ENCODE peak calls at places on chromosomes 16 and 17, in nine cellular contexts. One of them, this sample, is unnamed.

GRCh38 chr17:75077490-75078096 is 10.2 kb upstream of the SLC16A5 start:
- DNase-seq in activated naive CD8-positive, alpha-beta T cell treated with anti-CD3 and anti-CD28 coated beads, Interleukin-2, amount 50 U/mL, for 24 hours: peak
- DNase-seq in heart left ventricle: peak
- DNase-seq in colonic mucosa: peak
- DNase-seq in progenitor cell of endocrine pancreas: no peak
- DNase-seq in left ventricle myocardium superior: peak
- DNase-seq in occipital lobe: peak
- DNase-seq in non-pigmented ciliary epithelial cell: no peak
- DNase-seq in HFF-Myc: no peak
- DNase-seq in this sample: no peak

GRCh38 chr17:53313746-53314145 is 509.0 kb upstream of the KIF2B start:
- DNase-seq in heart left ventricle: no peak
- DNase-seq in left ventricle myocardium superior: no peak
- DNase-seq in activated naive CD8-positive, alpha-beta T cell treated with anti-CD3 and anti-CD28 coated beads, Interleukin-2, amount 50 U/mL, for 24 hours: no peak
- DNase-seq in HFF-Myc: no peak
- DNase-seq in progenitor cell of endocrine pancreas: no peak
- DNase-seq in occipital lobe: no peak
- DNase-seq in non-pigmented ciliary epithelial cell: peak
- DNase-seq in colonic mucosa: no peak
- DNase-seq in this sample: no peak

GRCh38 chr16:1930338-1930720 is 12.1 kb upstream of the HS3ST6 start:
- DNase-seq in HFF-Myc: no peak
- DNase-seq in occipital lobe: no peak
- DNase-seq in non-pigmented ciliary epithelial cell: no peak
- DNase-seq in left ventricle myocardium superior: no peak
- DNase-seq in heart left ventricle: no peak
- DNase-seq in activated naive CD8-positive, alpha-beta T cell treated with anti-CD3 and anti-CD28 coated beads, Interleukin-2, amount 50 U/mL, for 24 hours: no peak
- DNase-seq in colonic mucosa: no peak
- DNase-seq in progenitor cell of endocrine pancreas: no peak
- DNase-seq in this sample: no peak

GRCh38 chr16:27766166-27766925 is 216.4 kb downstream of the KATNIP start:
- DNase-seq in colonic mucosa: no peak
- DNase-seq in activated naive CD8-positive, alpha-beta T cell treated with anti-CD3 and anti-CD28 coated beads, Interleukin-2, amount 50 U/mL, for 24 hours: no peak
- DNase-seq in left ventricle myocardium superior: no peak
- DNase-seq in HFF-Myc: no peak
- DNase-seq in progenitor cell of endocrine pancreas: no peak
- DNase-seq in heart left ventricle: peak
- DNase-seq in occipital lobe: no peak
- DNase-seq in non-pigmented ciliary epithelial cell: no peak
- DNase-seq in this sample: no peak

GRCh38 chr17:76297436-76297835 is 10.6 kb downstream of the QRICH2 start:
- DNase-seq in progenitor cell of endocrine pancreas: no peak
- DNase-seq in heart left ventricle: no peak
- DNase-seq in activated naive CD8-positive, alpha-beta T cell treated with anti-CD3 and anti-CD28 coated beads, Interleukin-2, amount 50 U/mL, for 24 hours: no peak
- DNase-seq in HFF-Myc: no peak
- DNase-seq in occipital lobe: no peak
- DNase-seq in colonic mucosa: no peak
- DNase-seq in non-pigmented ciliary epithelial cell: no peak
- DNase-seq in left ventricle myocardium superior: no peak
- DNase-seq in this sample: no peak

GRCh38 chr16:28606291-28607115 is 3.3 kb downstream of the SULT1A1 start:
- DNase-seq in heart left ventricle: no peak
- DNase-seq in occipital lobe: no peak
- DNase-seq in progenitor cell of endocrine pancreas: no peak
- DNase-seq in left ventricle myocardium superior: no peak
- DNase-seq in activated naive CD8-positive, alpha-beta T cell treated with anti-CD3 and anti-CD28 coated beads, Interleukin-2, amount 50 U/mL, for 24 hours: no peak
- DNase-seq in HFF-Myc: no peak
- DNase-seq in colonic mucosa: no peak
- DNase-seq in non-pigmented ciliary epithelial cell: no peak
- DNase-seq in this sample: no peak

GRCh38 chr17:9200197-9200662 is 178.9 kb downstream of the NTN1 start:
- DNase-seq in HFF-Myc: no peak
- DNase-seq in heart left ventricle: no peak
- DNase-seq in occipital lobe: no peak
- DNase-seq in activated naive CD8-positive, alpha-beta T cell treated with anti-CD3 and anti-CD28 coated beads, Interleukin-2, amount 50 U/mL, for 24 hours: no peak
- DNase-seq in non-pigmented ciliary epithelial cell: no peak
- DNase-seq in colonic mucosa: no peak
- DNase-seq in left ventricle myocardium superior: no peak
- DNase-seq in progenitor cell of endocrine pancreas: no peak
- DNase-seq in this sample: no peak

GRCh38 chr17:7947651-7948050 is 15.6 kb downstream of the CNTROB start:
- DNase-seq in activated naive CD8-positive, alpha-beta T cell treated with anti-CD3 and anti-CD28 coated beads, Interleukin-2, amount 50 U/mL, for 24 hours: no peak
- DNase-seq in occipital lobe: no peak
- DNase-seq in non-pigmented ciliary epithelial cell: no peak
- DNase-seq in heart left ventricle: no peak
- DNase-seq in progenitor cell of endocrine pancreas: no peak
- DNase-seq in HFF-Myc: no peak
- DNase-seq in left ventricle myocardium superior: no peak
- DNase-seq in colonic mucosa: no peak
- DNase-seq in this sample: no peak

GRCh38 chr17:66533572-66533971 is 231.2 kb downstream of the PRKCA start:
- DNase-seq in heart left ventricle: no peak
- DNase-seq in progenitor cell of endocrine pancreas: peak
- DNase-seq in non-pigmented ciliary epithelial cell: no peak
- DNase-seq in colonic mucosa: no peak
- DNase-seq in activated naive CD8-positive, alpha-beta T cell treated with anti-CD3 and anti-CD28 coated beads, Interleukin-2, amount 50 U/mL, for 24 hours: no peak
- DNase-seq in HFF-Myc: no peak
- DNase-seq in left ventricle myocardium superior: no peak
- DNase-seq in occipital lobe: no peak
- DNase-seq in this sample: peak

GRCh38 chr17:15966879-15967248 is 21.9 kb downstream of the ADORA2B start:
- DNase-seq in HFF-Myc: no peak
- DNase-seq in progenitor cell of endocrine pancreas: no peak
- DNase-seq in left ventricle myocardium superior: no peak
- DNase-seq in occipital lobe: no peak
- DNase-seq in non-pigmented ciliary epithelial cell: no peak
- DNase-seq in activated naive CD8-positive, alpha-beta T cell treated with anti-CD3 and anti-CD28 coated beads, Interleukin-2, amount 50 U/mL, for 24 hours: no peak
- DNase-seq in heart left ventricle: no peak
- DNase-seq in colonic mucosa: peak
- DNase-seq in this sample: no peak

GRCh38 chr16:9256196-9256595 is 164.8 kb downstream of the HAPSTR1 start:
- DNase-seq in HFF-Myc: no peak
- DNase-seq in progenitor cell of endocrine pancreas: peak
- DNase-seq in occipital lobe: no peak
- DNase-seq in left ventricle myocardium superior: no peak
- DNase-seq in non-pigmented ciliary epithelial cell: no peak
- DNase-seq in colonic mucosa: peak
- DNase-seq in activated naive CD8-positive, alpha-beta T cell treated with anti-CD3 and anti-CD28 coated beads, Interleukin-2, amount 50 U/mL, for 24 hours: peak
- DNase-seq in heart left ventricle: no peak
- DNase-seq in this sample: peak

GRCh38 chr16:53530046-53530445 is 27.0 kb upstream of the AKTIP start:
- DNase-seq in occipital lobe: no peak
- DNase-seq in heart left ventricle: no peak
- DNase-seq in left ventricle myocardium superior: no peak
- DNase-seq in colonic mucosa: no peak
- DNase-seq in progenitor cell of endocrine pancreas: no peak
- DNase-seq in non-pigmented ciliary epithelial cell: no peak
- DNase-seq in activated naive CD8-positive, alpha-beta T cell treated with anti-CD3 and anti-CD28 coated beads, Interleukin-2, amount 50 U/mL, for 24 hours: no peak
- DNase-seq in HFF-Myc: no peak
- DNase-seq in this sample: no peak

GRCh38 chr17:64256913-64257807 is 5.9 kb downstream of the TEX2 start:
- DNase-seq in progenitor cell of endocrine pancreas: no peak
- DNase-seq in colonic mucosa: no peak
- DNase-seq in HFF-Myc: no peak
- DNase-seq in activated naive CD8-positive, alpha-beta T cell treated with anti-CD3 and anti-CD28 coated beads, Interleukin-2, amount 50 U/mL, for 24 hours: no peak
- DNase-seq in heart left ventricle: no peak
- DNase-seq in occipital lobe: no peak
- DNase-seq in left ventricle myocardium superior: no peak
- DNase-seq in non-pigmented ciliary epithelial cell: no peak
- DNase-seq in this sample: no peak

GRCh38 chr17:45782889-45783592 is 1.1 kb upstream of the CRHR1 start:
- DNase-seq in occipital lobe: peak
- DNase-seq in HFF-Myc: no peak
- DNase-seq in heart left ventricle: peak
- DNase-seq in colonic mucosa: no peak
- DNase-seq in progenitor cell of endocrine pancreas: peak
- DNase-seq in non-pigmented ciliary epithelial cell: no peak
- DNase-seq in activated naive CD8-positive, alpha-beta T cell treated with anti-CD3 and anti-CD28 coated beads, Interleukin-2, amount 50 U/mL, for 24 hours: peak
- DNase-seq in left ventricle myocardium superior: peak
- DNase-seq in this sample: peak

GRCh38 chr17:40341808-40342574 is 22.5 kb downstream of the GJD3 start:
- DNase-seq in non-pigmented ciliary epithelial cell: no peak
- DNase-seq in HFF-Myc: no peak
- DNase-seq in progenitor cell of endocrine pancreas: peak
- DNase-seq in occipital lobe: peak
- DNase-seq in left ventricle myocardium superior: peak
- DNase-seq in heart left ventricle: peak
- DNase-seq in activated naive CD8-positive, alpha-beta T cell treated with anti-CD3 and anti-CD28 coated beads, Interleukin-2, amount 50 U/mL, for 24 hours: peak
- DNase-seq in colonic mucosa: peak
- DNase-seq in this sample: peak

GRCh38 chr17:2095536-2095910 is 40.6 kb downstream of the HIC1 start:
- DNase-seq in colonic mucosa: no peak
- DNase-seq in progenitor cell of endocrine pancreas: no peak
- DNase-seq in left ventricle myocardium superior: no peak
- DNase-seq in non-pigmented ciliary epithelial cell: no peak
- DNase-seq in activated naive CD8-positive, alpha-beta T cell treated with anti-CD3 and anti-CD28 coated beads, Interleukin-2, amount 50 U/mL, for 24 hours: no peak
- DNase-seq in HFF-Myc: no peak
- DNase-seq in heart left ventricle: peak
- DNase-seq in occipital lobe: no peak
- DNase-seq in this sample: no peak

GRCh38 chr16:49485663-49486062 is 112.1 kb downstream of the C16orf78 start:
- DNase-seq in non-pigmented ciliary epithelial cell: no peak
- DNase-seq in progenitor cell of endocrine pancreas: no peak
- DNase-seq in left ventricle myocardium superior: no peak
- DNase-seq in colonic mucosa: no peak
- DNase-seq in HFF-Myc: no peak
- DNase-seq in activated naive CD8-positive, alpha-beta T cell treated with anti-CD3 and anti-CD28 coated beads, Interleukin-2, amount 50 U/mL, for 24 hours: no peak
- DNase-seq in heart left ventricle: no peak
- DNase-seq in occipital lobe: no peak
- DNase-seq in this sample: no peak

GRCh38 chr17:288802-289356 is 63.7 kb downstream of the RPH3AL start:
- DNase-seq in progenitor cell of endocrine pancreas: no peak
- DNase-seq in occipital lobe: no peak
- DNase-seq in left ventricle myocardium superior: no peak
- DNase-seq in activated naive CD8-positive, alpha-beta T cell treated with anti-CD3 and anti-CD28 coated beads, Interleukin-2, amount 50 U/mL, for 24 hours: no peak
- DNase-seq in heart left ventricle: peak
- DNase-seq in non-pigmented ciliary epithelial cell: no peak
- DNase-seq in HFF-Myc: no peak
- DNase-seq in colonic mucosa: no peak
- DNase-seq in this sample: peak

GRCh38 chr16:12500771-12501170 is 302.9 kb downstream of the CPPED1 start:
- DNase-seq in activated naive CD8-positive, alpha-beta T cell treated with anti-CD3 and anti-CD28 coated beads, Interleukin-2, amount 50 U/mL, for 24 hours: peak
- DNase-seq in heart left ventricle: peak
- DNase-seq in occipital lobe: no peak
- DNase-seq in colonic mucosa: peak
- DNase-seq in non-pigmented ciliary epithelial cell: no peak
- DNase-seq in progenitor cell of endocrine pancreas: no peak
- DNase-seq in left ventricle myocardium superior: peak
- DNase-seq in HFF-Myc: no peak
- DNase-seq in this sample: no peak

GRCh38 chr16:7351572-7351971 is 18.9 kb downstream of the RBFOX1 start:
- DNase-seq in heart left ventricle: no peak
- DNase-seq in progenitor cell of endocrine pancreas: no peak
- DNase-seq in colonic mucosa: no peak
- DNase-seq in activated naive CD8-positive, alpha-beta T cell treated with anti-CD3 and anti-CD28 coated beads, Interleukin-2, amount 50 U/mL, for 24 hours: no peak
- DNase-seq in non-pigmented ciliary epithelial cell: no peak
- DNase-seq in occipital lobe: no peak
- DNase-seq in HFF-Myc: no peak
- DNase-seq in left ventricle myocardium superior: no peak
- DNase-seq in this sample: no peak

GRCh38 chr16:85428168-85428898 is 184.8 kb upstream of the GSE1 start:
- DNase-seq in occipital lobe: no peak
- DNase-seq in colonic mucosa: peak
- DNase-seq in non-pigmented ciliary epithelial cell: no peak
- DNase-seq in heart left ventricle: no peak
- DNase-seq in left ventricle myocardium superior: peak
- DNase-seq in progenitor cell of endocrine pancreas: peak
- DNase-seq in HFF-Myc: no peak
- DNase-seq in activated naive CD8-positive, alpha-beta T cell treated with anti-CD3 and anti-CD28 coated beads, Interleukin-2, amount 50 U/mL, for 24 hours: peak
- DNase-seq in this sample: peak

GRCh38 chr16:57637424-57637823 is 9.0 kb downstream of the ADGRG1 start:
- DNase-seq in activated naive CD8-positive, alpha-beta T cell treated with anti-CD3 and anti-CD28 coated beads, Interleukin-2, amount 50 U/mL, for 24 hours: no peak
- DNase-seq in heart left ventricle: peak
- DNase-seq in HFF-Myc: no peak
- DNase-seq in non-pigmented ciliary epithelial cell: no peak
- DNase-seq in left ventricle myocardium superior: peak
- DNase-seq in occipital lobe: peak
- DNase-seq in colonic mucosa: no peak
- DNase-seq in progenitor cell of endocrine pancreas: no peak
- DNase-seq in this sample: no peak

GRCh38 chr17:20092292-20092867 is 83.2 kb downstream of the SPECC1 start:
- DNase-seq in left ventricle myocardium superior: no peak
- DNase-seq in occipital lobe: no peak
- DNase-seq in activated naive CD8-positive, alpha-beta T cell treated with anti-CD3 and anti-CD28 coated beads, Interleukin-2, amount 50 U/mL, for 24 hours: no peak
- DNase-seq in colonic mucosa: no peak
- DNase-seq in HFF-Myc: no peak
- DNase-seq in progenitor cell of endocrine pancreas: no peak
- DNase-seq in non-pigmented ciliary epithelial cell: no peak
- DNase-seq in heart left ventricle: no peak
- DNase-seq in this sample: no peak

GRCh38 chr17:5467416-5467815 is 1.4 kb downstream of the DHX33 start:
- DNase-seq in heart left ventricle: no peak
- DNase-seq in HFF-Myc: no peak
- DNase-seq in non-pigmented ciliary epithelial cell: no peak
- DNase-seq in occipital lobe: no peak
- DNase-seq in left ventricle myocardium superior: no peak
- DNase-seq in colonic mucosa: no peak
- DNase-seq in activated naive CD8-positive, alpha-beta T cell treated with anti-CD3 and anti-CD28 coated beads, Interleukin-2, amount 50 U/mL, for 24 hours: no peak
- DNase-seq in progenitor cell of endocrine pancreas: no peak
- DNase-seq in this sample: no peak

GRCh38 chr16:47426806-47427205 is 34.1 kb downstream of the ITFG1 start:
- DNase-seq in left ventricle myocardium superior: no peak
- DNase-seq in activated naive CD8-positive, alpha-beta T cell treated with anti-CD3 and anti-CD28 coated beads, Interleukin-2, amount 50 U/mL, for 24 hours: no peak
- DNase-seq in occipital lobe: no peak
- DNase-seq in heart left ventricle: no peak
- DNase-seq in progenitor cell of endocrine pancreas: no peak
- DNase-seq in HFF-Myc: no peak
- DNase-seq in colonic mucosa: no peak
- DNase-seq in non-pigmented ciliary epithelial cell: no peak
- DNase-seq in this sample: no peak

GRCh38 chr16:66588981-66589713 is 9.9 kb downstream of the CMTM2 start:
- DNase-seq in colonic mucosa: peak
- DNase-seq in heart left ventricle: peak
- DNase-seq in HFF-Myc: no peak
- DNase-seq in progenitor cell of endocrine pancreas: no peak
- DNase-seq in left ventricle myocardium superior: peak
- DNase-seq in activated naive CD8-positive, alpha-beta T cell treated with anti-CD3 and anti-CD28 coated beads, Interleukin-2, amount 50 U/mL, for 24 hours: peak
- DNase-seq in occipital lobe: no peak
- DNase-seq in non-pigmented ciliary epithelial cell: no peak
- DNase-seq in this sample: no peak

GRCh38 chr16:27556471-27556870 is 6.5 kb downstream of the KATNIP start:
- DNase-seq in left ventricle myocardium superior: no peak
- DNase-seq in heart left ventricle: no peak
- DNase-seq in activated naive CD8-positive, alpha-beta T cell treated with anti-CD3 and anti-CD28 coated beads, Interleukin-2, amount 50 U/mL, for 24 hours: no peak
- DNase-seq in occipital lobe: no peak
- DNase-seq in non-pigmented ciliary epithelial cell: no peak
- DNase-seq in progenitor cell of endocrine pancreas: no peak
- DNase-seq in HFF-Myc: no peak
- DNase-seq in colonic mucosa: no peak
- DNase-seq in this sample: no peak

GRCh38 chr17:19018600-19018950 is 14.0 kb upstream of the FAM83G start:
- DNase-seq in occipital lobe: no peak
- DNase-seq in activated naive CD8-positive, alpha-beta T cell treated with anti-CD3 and anti-CD28 coated beads, Interleukin-2, amount 50 U/mL, for 24 hours: no peak
- DNase-seq in left ventricle myocardium superior: peak
- DNase-seq in progenitor cell of endocrine pancreas: no peak
- DNase-seq in non-pigmented ciliary epithelial cell: no peak
- DNase-seq in heart left ventricle: no peak
- DNase-seq in HFF-Myc: no peak
- DNase-seq in colonic mucosa: no peak
- DNase-seq in this sample: no peak

GRCh38 chr17:13940858-13941665 is 128.2 kb upstream of the COX10 start:
- DNase-seq in HFF-Myc: no peak
- DNase-seq in heart left ventricle: no peak
- DNase-seq in progenitor cell of endocrine pancreas: no peak
- DNase-seq in colonic mucosa: no peak
- DNase-seq in left ventricle myocardium superior: no peak
- DNase-seq in occipital lobe: no peak
- DNase-seq in non-pigmented ciliary epithelial cell: no peak
- DNase-seq in activated naive CD8-positive, alpha-beta T cell treated with anti-CD3 and anti-CD28 coated beads, Interleukin-2, amount 50 U/mL, for 24 hours: no peak
- DNase-seq in this sample: no peak

GRCh38 chr17:80860101-80860671 is 131.5 kb upstream of the CHMP6 start:
- DNase-seq in left ventricle myocardium superior: peak
- DNase-seq in progenitor cell of endocrine pancreas: no peak
- DNase-seq in occipital lobe: no peak
- DNase-seq in activated naive CD8-positive, alpha-beta T cell treated with anti-CD3 and anti-CD28 coated beads, Interleukin-2, amount 50 U/mL, for 24 hours: no peak
- DNase-seq in heart left ventricle: no peak
- DNase-seq in HFF-Myc: no peak
- DNase-seq in colonic mucosa: no peak
- DNase-seq in non-pigmented ciliary epithelial cell: no peak
- DNase-seq in this sample: no peak

GRCh38 chr17:31907342-31907975 is 6.0 kb upstream of the UTP6 start:
- DNase-seq in HFF-Myc: no peak
- DNase-seq in left ventricle myocardium superior: no peak
- DNase-seq in heart left ventricle: peak
- DNase-seq in progenitor cell of endocrine pancreas: no peak
- DNase-seq in occipital lobe: no peak
- DNase-seq in activated naive CD8-positive, alpha-beta T cell treated with anti-CD3 and anti-CD28 coated beads, Interleukin-2, amount 50 U/mL, for 24 hours: no peak
- DNase-seq in non-pigmented ciliary epithelial cell: no peak
- DNase-seq in colonic mucosa: peak
- DNase-seq in this sample: peak